ENCODE peak calls at places on chromosomes 1 and 21, in ten cellular contexts. E is HCT116; B is PC-3; X is CD8-positive, alpha-beta T cell; G is upper lobe of right lung; C is CD4-positive, alpha-beta memory T cell; Z is HL-60; L is lung; W is naive thymus-derived CD4-positive, alpha-beta T cell; A is lower lobe of right lung. S is an unnamed sample. For H3K27me3, the result is how much of the 10 kb centered on the place peaks cover.

GRCh38 chr21:34669149-34669879 is 520 bp downstream of the CLIC6 start:
- DNase-seq in E (no peak), L (no peak), C (no peak), Z (no peak), W (no peak), A (peak), B (no peak), X (peak), G (peak), S (no peak)

GRCh38 chr1:197042676-197043341 is 24.3 kb downstream of the F13B start:
- DNase-seq in L (no peak), Z (no peak), G (no peak), X (no peak), E (no peak), A (no peak), C (no peak), B (no peak), W (no peak), S (no peak)

GRCh38 chr21:45618287-45618686 is 25.2 kb upstream of the PCBP3 start:
- DNase-seq in L (no peak), B (no peak), G (peak), C (no peak), Z (peak), W (no peak), E (no peak), A (no peak), X (no peak), S (no peak)

GRCh38 chr1:86478747-86479146 is 10.0 kb downstream of the CLCA1 start:
- DNase-seq in X (no peak), C (no peak), A (no peak), L (no peak), B (no peak), E (no peak), Z (no peak), G (no peak), W (no peak), S (no peak)

GRCh38 chr1:150154143-150154542 is 4.4 kb downstream of the PLEKHO1 start:
- DNase-seq in C (no peak), B (no peak), W (no peak), A (no peak), L (no peak), E (no peak), G (no peak), Z (no peak), X (no peak), S (no peak)

GRCh38 chr1:11967028-11967547 is 13.2 kb upstream of the MFN2 start:
- DNase-seq in L (no peak), Z (peak), X (no peak), A (no peak), B (peak), G (no peak), W (no peak), C (no peak), E (peak), S (no peak)

GRCh38 chr1:37673920-37674319 is 18.4 kb upstream of the CDCA8 start:
- DNase-seq in G (no peak), C (peak), X (peak), E (no peak), L (no peak), W (peak), Z (peak), B (no peak), A (no peak), S (peak)

GRCh38 chr1:8689431-8690252 is 127.8 kb downstream of the RERE start:
- DNase-seq in X (no peak), L (no peak), B (no peak), W (no peak), E (no peak), G (no peak), Z (no peak), C (no peak), A (no peak), S (no peak)

GRCh38 chr1:230263573-230264195 is 162.4 kb downstream of the PGBD5 start:
- DNase-seq in A (no peak), C (no peak), Z (no peak), X (no peak), B (no peak), W (no peak), E (no peak), L (no peak), G (peak), S (no peak)

GRCh38 chr1:36301220-36301619 is 4.9 kb upstream of the SH3D21 start:
- DNase-seq in B (no peak), E (no peak), X (no peak), A (no peak), W (no peak), L (no peak), Z (no peak), G (no peak), C (no peak), S (no peak)

GRCh38 chr1:62439652-62440371 is 3.0 kb downstream of the USP1 start:
- DNase-seq in A (no peak), G (no peak), C (no peak), E (no peak), L (no peak), Z (peak), X (no peak), B (no peak), W (no peak), S (no peak)

GRCh38 chr1:41420877-41421276 is 59.6 kb downstream of the FOXO6 start:
- DNase-seq in A (no peak), W (no peak), X (no peak), E (no peak), Z (no peak), C (no peak), B (no peak), G (no peak), L (no peak), S (no peak)

GRCh38 chr1:53766766-53767409 is 27.9 kb upstream of the GLIS1 start:
- DNase-seq in A (no peak), L (no peak), C (no peak), X (no peak), B (no peak), W (no peak), G (no peak), Z (no peak), E (no peak), S (no peak)

GRCh38 chr1:192544983-192545393 is 30.6 kb upstream of the RGS1 start:
- DNase-seq in G (no peak), C (peak), L (no peak), E (no peak), Z (no peak), W (no peak), B (peak), X (no peak), A (no peak), S (peak)

GRCh38 chr1:154859786-154860153 is 10.3 kb downstream of the KCNN3 start:
- DNase-seq in W (no peak), G (no peak), C (no peak), L (peak), A (peak), X (no peak), E (no peak), B (no peak), Z (no peak), S (no peak)

GRCh38 chr1:116754203-116754977 is at the start of gene CD2:
- DNase-seq in L (no peak), E (no peak), B (no peak), C (peak), G (no peak), Z (peak), A (no peak), X (peak), W (peak), S (peak)

GRCh38 chr1:56222914-56223540 is 356.3 kb downstream of the PLPP3 start:
- DNase-seq in C (no peak), Z (no peak), L (no peak), E (no peak), W (no peak), B (no peak), X (no peak), G (no peak), A (no peak), S (no peak)

GRCh38 chr1:54280652-54281051 is 80.7 kb downstream of the MRPL37 start:
- DNase-seq in A (no peak), W (peak), E (no peak), B (no peak), Z (no peak), C (no peak), X (no peak), L (no peak), G (no peak), S (no peak)

GRCh38 chr1:63124666-63125191 is 197.6 kb upstream of the FOXD3 start:
- DNase-seq in C (no peak), E (no peak), L (no peak), A (no peak), W (no peak), B (peak), X (no peak), Z (no peak), G (no peak), S (no peak)

GRCh38 chr1:7727816-7728477 is 43.1 kb upstream of the VAMP3 start:
- DNase-seq in C (no peak), B (no peak), L (no peak), Z (no peak), A (no peak), E (no peak), W (no peak), X (no peak), G (no peak), S (no peak)

GRCh38 chr1:223802602-223803001 is 43.1 kb downstream of the TP53BP2 start:
- DNase-seq in E (no peak), W (no peak), X (no peak), G (no peak), B (no peak), Z (no peak), A (no peak), L (no peak), C (no peak), S (no peak)

DNA sequence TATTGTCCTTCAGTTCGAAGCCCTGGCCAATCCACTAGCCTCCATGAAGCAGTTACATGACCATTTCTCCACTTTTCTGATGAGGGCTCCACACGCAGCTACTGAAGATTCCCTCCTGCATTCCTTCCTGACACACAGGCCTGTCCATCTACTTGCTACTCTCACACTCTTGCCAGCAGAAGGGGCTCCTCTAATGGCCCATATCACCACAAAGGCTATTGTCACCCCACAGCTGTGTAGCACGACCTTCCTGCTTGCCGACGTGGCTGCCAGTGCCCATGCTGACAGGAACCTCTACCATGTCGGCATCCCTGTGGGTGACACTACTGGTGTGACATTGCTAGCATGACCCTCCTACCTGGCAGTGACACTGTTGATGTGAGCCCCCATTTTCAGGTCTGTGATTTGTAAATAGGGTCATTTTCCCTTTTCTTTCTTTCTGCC is 1528.6 kb upstream of the TPTE start:
- DNase-seq in X (no peak), Z (no peak), C (no peak), A (no peak), W (no peak), E (no peak), L (no peak), G (no peak), B (peak), S (no peak)
- H3K27me3 ChIP-seq in X (under half), Z (under half), C (under half), A (under half), W (under half), E (under half), L (under half), G (half or more), B (half or more), S (under half)

DNA sequence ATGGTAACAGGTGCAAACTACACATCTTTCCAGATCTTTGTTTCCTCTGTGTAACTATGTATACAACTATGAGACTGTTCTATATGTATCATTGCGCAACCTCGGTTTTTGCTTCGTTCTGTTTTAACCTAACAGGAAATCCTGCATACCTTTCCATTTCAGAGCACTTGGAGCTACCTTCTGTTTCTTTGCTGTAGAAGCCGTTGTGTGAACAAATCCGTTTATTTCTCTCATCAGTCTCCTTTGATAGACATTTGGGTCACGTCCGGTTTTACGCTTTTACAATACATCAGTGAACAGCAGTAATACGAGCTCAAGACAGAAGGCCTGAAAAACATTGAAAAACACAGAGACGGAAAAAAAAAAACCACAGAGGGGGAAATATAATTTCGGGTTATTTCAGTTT is 10.5 kb downstream of the ATP5IF1 start:
- DNase-seq in A (no peak), X (peak), E (no peak), L (no peak), B (peak), C (peak), G (no peak), Z (peak), W (peak), S (peak)
- H3K4me3 ChIP-seq in A (peak), X (peak), E (peak), L (no peak), B (peak), C (peak), G (peak), Z (peak), W (peak), S (peak)

DNA sequence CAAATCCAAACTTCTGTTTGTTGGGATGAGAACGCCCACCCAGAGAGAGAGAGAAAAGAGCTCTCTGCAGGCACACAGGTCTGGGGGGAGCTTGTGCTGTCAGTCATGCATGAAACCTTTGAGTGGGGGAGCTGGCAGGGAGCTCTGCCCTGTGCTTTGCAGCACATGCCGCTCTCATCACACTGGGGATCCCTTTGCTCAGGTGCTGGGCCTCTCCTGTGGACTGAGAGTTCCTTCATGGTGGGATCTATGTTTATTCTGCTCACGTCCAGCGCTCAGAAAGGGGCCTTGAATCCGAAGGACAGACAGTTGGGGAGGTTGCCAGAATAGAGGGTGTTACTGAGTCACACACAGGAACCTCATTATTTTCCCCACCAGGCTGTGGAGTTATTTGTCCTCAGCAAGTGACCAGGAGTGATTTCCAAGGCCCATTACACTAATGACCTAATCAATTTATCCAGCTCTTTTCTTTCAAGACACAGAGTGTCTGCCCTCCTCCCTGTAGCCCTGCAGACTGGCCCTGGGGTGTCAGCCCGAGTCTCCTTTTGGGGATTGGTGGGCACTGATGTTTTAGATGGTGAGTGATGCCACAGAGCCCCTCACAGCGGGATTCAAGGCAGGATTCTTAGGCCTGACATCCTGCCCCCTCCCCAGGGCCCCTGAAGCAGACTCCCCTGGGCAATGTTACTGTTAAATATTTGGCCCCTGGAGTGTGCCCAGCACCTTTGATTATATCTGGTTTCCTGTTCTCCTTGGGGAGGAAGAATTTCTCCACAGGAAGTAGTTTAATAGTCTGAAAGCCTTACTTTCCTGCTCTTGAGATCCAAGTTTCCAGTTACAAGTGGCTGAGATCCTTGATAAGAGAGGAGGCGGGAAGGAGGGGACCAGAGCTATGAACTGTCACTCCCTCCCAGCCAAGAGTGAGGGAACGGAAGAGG is 22.3 kb downstream of the MYBPH start:
- DNase-seq in E (no peak), B (no peak), X (no peak), Z (no peak), A (no peak), C (no peak), G (no peak), W (no peak), L (no peak), S (no peak)
- H3K27me3 ChIP-seq in E (under half), B (under half), X (under half), Z (under half), A (under half), C (under half), G (under half), W (under half), L (under half), S (under half)

DNA sequence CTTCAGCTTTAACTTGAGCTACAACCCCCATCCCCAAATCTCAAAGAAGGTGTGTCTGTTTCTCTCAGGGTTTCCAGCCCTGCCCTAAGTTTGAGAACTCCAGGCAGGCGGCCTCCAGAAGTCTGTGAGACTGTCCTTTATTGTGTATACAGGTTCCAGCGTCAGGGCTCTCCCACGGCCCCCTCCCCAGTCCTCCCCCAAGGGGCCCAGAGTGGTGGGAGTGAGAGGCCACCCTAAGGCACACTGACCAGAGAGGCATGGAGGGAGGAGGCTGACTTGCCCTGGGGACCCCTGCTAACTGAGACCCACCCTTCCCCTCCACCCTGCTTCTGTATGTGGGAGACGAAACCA is 4.0 kb downstream of the HSPB7 start:
- DNase-seq in E (no peak), W (no peak), Z (no peak), G (no peak), B (no peak), X (no peak), C (no peak), A (no peak), L (no peak), S (no peak)
- H3K4me3 ChIP-seq in E (no peak), W (no peak), Z (no peak), G (no peak), B (no peak), X (no peak), C (no peak), A (no peak), L (no peak), S (no peak)

S was measured in DND-41.